ENCODE peak calls at places on chromosome 2, in eight cellular contexts. One of them, this sample, is unnamed.

GRCh38 chr2:233208382-233209116 is 42.9 kb upstream of the ATG16L1 start:
- DNase-seq in IMR-90: no peak
- DNase-seq in DMS153: no peak
- DNase-seq in body of pancreas: no peak
- DNase-seq in RPMI7951: no peak
- DNase-seq in NCI-H1105 treated with DMSO at 0.1 percent for 48 hours: no peak
- DNase-seq in activated CD8-positive, alpha-beta T cell treated with anti-CD3 and anti-CD28 coated beads for 36 hours: no peak
- DNase-seq in SJCRH30: peak; percentile 13
- DNase-seq in this sample: no peak

GRCh38 chr2:216643986-216644662 is 10.9 kb downstream of the IGFBP2 start:
- DNase-seq in IMR-90: peak; percentile 31
- DNase-seq in DMS153: no peak
- DNase-seq in body of pancreas: peak; percentile 60
- DNase-seq in RPMI7951: no peak
- DNase-seq in NCI-H1105 treated with DMSO at 0.1 percent for 48 hours: no peak
- DNase-seq in activated CD8-positive, alpha-beta T cell treated with anti-CD3 and anti-CD28 coated beads for 36 hours: no peak
- DNase-seq in SJCRH30: no peak
- DNase-seq in this sample: no peak

GRCh38 chr2:130370490-130370889 is 14.6 kb downstream of the PTPN18 start:
- DNase-seq in IMR-90: no peak
- DNase-seq in DMS153: no peak
- DNase-seq in body of pancreas: no peak
- DNase-seq in RPMI7951: no peak
- DNase-seq in NCI-H1105 treated with DMSO at 0.1 percent for 48 hours: no peak
- DNase-seq in activated CD8-positive, alpha-beta T cell treated with anti-CD3 and anti-CD28 coated beads for 36 hours: peak; percentile 81
- DNase-seq in SJCRH30: no peak
- DNase-seq in this sample: no peak

GRCh38 chr2:101698419-101699190 is 1.1 kb downstream of the MAP4K4 start:
- DNase-seq in IMR-90: no peak
- DNase-seq in DMS153: peak; percentile 32
- DNase-seq in body of pancreas: no peak
- DNase-seq in RPMI7951: peak; percentile 31
- DNase-seq in NCI-H1105 treated with DMSO at 0.1 percent for 48 hours: peak; percentile 17
- DNase-seq in activated CD8-positive, alpha-beta T cell treated with anti-CD3 and anti-CD28 coated beads for 36 hours: peak; percentile 52
- DNase-seq in SJCRH30: peak; percentile 41
- DNase-seq in this sample: peak; percentile 42

GRCh38 chr2:112691761-112692370 is 29.0 kb upstream of the NT5DC4 start:
- DNase-seq in IMR-90: peak; percentile 49
- DNase-seq in DMS153: peak; percentile 5
- DNase-seq in body of pancreas: no peak
- DNase-seq in RPMI7951: no peak
- DNase-seq in NCI-H1105 treated with DMSO at 0.1 percent for 48 hours: no peak
- DNase-seq in activated CD8-positive, alpha-beta T cell treated with anti-CD3 and anti-CD28 coated beads for 36 hours: no peak
- DNase-seq in SJCRH30: no peak
- DNase-seq in this sample: no peak

GRCh38 chr2:235325126-235325525 is 168.7 kb upstream of the AGAP1 start:
- DNase-seq in IMR-90: no peak
- DNase-seq in DMS153: peak; percentile 42
- DNase-seq in body of pancreas: no peak
- DNase-seq in RPMI7951: no peak
- DNase-seq in NCI-H1105 treated with DMSO at 0.1 percent for 48 hours: peak; percentile 3
- DNase-seq in activated CD8-positive, alpha-beta T cell treated with anti-CD3 and anti-CD28 coated beads for 36 hours: no peak
- DNase-seq in SJCRH30: no peak
- DNase-seq in this sample: no peak

GRCh38 chr2:30267161-30267568 is 35.8 kb downstream of the LBH start:
- DNase-seq in IMR-90: no peak
- DNase-seq in DMS153: no peak
- DNase-seq in body of pancreas: no peak
- DNase-seq in RPMI7951: no peak
- DNase-seq in NCI-H1105 treated with DMSO at 0.1 percent for 48 hours: no peak
- DNase-seq in activated CD8-positive, alpha-beta T cell treated with anti-CD3 and anti-CD28 coated beads for 36 hours: peak; percentile 84
- DNase-seq in SJCRH30: no peak
- DNase-seq in this sample: no peak

GRCh38 chr2:15957881-15958713 is 17.7 kb downstream of the MYCN start:
- DNase-seq in IMR-90: no peak
- DNase-seq in DMS153: no peak
- DNase-seq in body of pancreas: no peak
- DNase-seq in RPMI7951: no peak
- DNase-seq in NCI-H1105 treated with DMSO at 0.1 percent for 48 hours: no peak
- DNase-seq in activated CD8-positive, alpha-beta T cell treated with anti-CD3 and anti-CD28 coated beads for 36 hours: no peak
- DNase-seq in SJCRH30: no peak
- DNase-seq in this sample: no peak

GRCh38 chr2:61670591-61671503 is 132.7 kb upstream of the XPO1 start:
- DNase-seq in IMR-90: peak; percentile 47
- DNase-seq in DMS153: no peak
- DNase-seq in body of pancreas: peak; percentile 64
- DNase-seq in RPMI7951: peak; percentile 64
- DNase-seq in NCI-H1105 treated with DMSO at 0.1 percent for 48 hours: no peak
- DNase-seq in activated CD8-positive, alpha-beta T cell treated with anti-CD3 and anti-CD28 coated beads for 36 hours: peak; percentile 51
- DNase-seq in SJCRH30: no peak
- DNase-seq in this sample: no peak

This sample was measured in NCI-H146.